ENCODE peak calls at places on chromosomes 7 and 10, in five cellular contexts. L is stomach, W is GM23338, G is HL-60, B is sigmoid colon. O is an unnamed sample.

GRCh38 chr10:33321516-33321915 is 13.0 kb downstream of the NRP1 start:
- DNase-seq in G (no peak), L (no peak), B (no peak), W (no peak), O (no peak)

GRCh38 chr7:93364806-93365205 is 132.6 kb downstream of the VPS50 start:
- DNase-seq in G (no peak), B (no peak), W (no peak), L (no peak), O (no peak)

GRCh38 chr10:127889605-127890195 is 3.0 kb downstream of the CLRN3 start:
- DNase-seq in G (peak; percentile 30), W (no peak), B (no peak), L (no peak), O (no peak)

GRCh38 chr10:80183436-80183835 is 21.9 kb downstream of the ANXA11 start:
- DNase-seq in B (no peak), L (no peak), G (no peak), W (no peak), O (no peak)

GRCh38 chr7:15504376-15504775 is 57.4 kb downstream of the AGMO start:
- DNase-seq in G (no peak), W (no peak), L (no peak), B (no peak), O (no peak)

GRCh38 chr7:90739731-90740130 is 143.6 kb downstream of the CDK14 start:
- DNase-seq in B (no peak), W (no peak), L (no peak), G (no peak), O (no peak)

GRCh38 chr7:33590902-33591301 is 314.4 kb upstream of the BMPER start:
- DNase-seq in W (no peak), L (no peak), B (no peak), G (no peak), O (no peak)

GRCh38 chr10:59748834-59749233 is 4.4 kb downstream of the MRLN start:
- DNase-seq in G (no peak), B (no peak), L (no peak), W (no peak), O (no peak)

GRCh38 chr7:130063036-130063435 is 7.3 kb upstream of the KLHDC10 start:
- DNase-seq in G (peak; percentile 57), L (peak; percentile 50), W (peak; percentile 92), B (no peak), O (no peak)

GRCh38 chr10:118674226-118674919 is 78.9 kb upstream of the PRLHR start:
- DNase-seq in W (no peak), B (no peak), G (no peak), L (no peak), O (no peak)

GRCh38 chr7:43647314-43647691 is 64.4 kb downstream of the STK17A start:
- DNase-seq in L (no peak), B (no peak), W (peak; percentile 83), G (no peak), O (no peak)

GRCh38 chr10:73073627-73074026 is 23.0 kb downstream of the P4HA1 start:
- DNase-seq in B (no peak), L (no peak), W (no peak), G (no peak), O (no peak)
- TF ChIP-seq CTCF in B (no peak), L (no peak), W (no peak), G (no peak), O (no peak)

DNA sequence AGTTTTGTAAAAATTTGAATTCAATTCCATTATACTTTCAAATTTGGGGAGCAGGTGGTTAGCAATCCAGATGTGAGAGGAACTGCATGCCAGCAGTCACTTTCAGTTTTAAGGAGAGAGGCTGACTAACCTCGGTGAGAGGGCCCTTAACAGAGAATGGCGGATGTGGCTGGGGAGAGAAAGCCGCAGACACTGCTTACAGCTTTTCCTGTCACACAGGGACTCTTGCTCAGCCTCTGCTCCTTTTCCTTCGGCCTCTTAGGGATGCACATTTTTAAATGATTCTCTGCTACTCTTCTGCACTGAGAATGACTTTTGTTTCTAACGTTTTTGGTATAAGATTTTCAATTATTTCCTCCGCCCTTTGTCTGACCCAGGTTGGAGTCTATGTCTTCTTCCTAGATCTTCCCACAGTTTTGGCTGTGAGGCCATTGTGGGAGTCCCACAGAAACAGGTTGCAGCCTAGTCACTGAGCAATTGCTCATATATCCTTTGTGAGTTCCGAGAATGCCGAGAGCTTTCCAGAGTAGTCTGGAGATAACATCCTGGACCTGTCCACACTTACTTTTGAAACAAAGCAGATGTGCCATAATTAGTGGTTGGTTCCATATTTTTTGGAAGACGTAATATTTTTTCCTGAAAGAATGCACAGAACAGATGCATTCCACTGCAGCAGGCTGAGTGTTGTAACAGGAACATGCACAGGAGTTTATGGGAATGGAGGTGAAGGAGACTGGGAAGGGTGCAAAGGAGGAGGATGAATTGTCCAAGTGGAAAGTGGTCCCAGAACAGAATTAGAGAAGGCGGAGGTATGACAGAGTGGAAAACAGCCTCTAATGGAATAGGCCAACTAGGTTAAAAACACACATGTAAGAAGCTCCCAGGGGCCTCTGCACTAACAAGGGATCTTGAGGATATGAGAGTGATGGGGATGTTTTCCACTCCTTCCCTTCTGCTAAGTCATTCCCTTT is 168.0 kb upstream of the ZNF32 start:
- DNase-seq in B (peak; percentile 76), W (no peak), G (peak; percentile 60), L (peak; percentile 47), O (no peak)
- TF ChIP-seq POLR2AphosphoS5 in B (peak; percentile 50), W (no peak), G (no peak), L (peak; percentile 52), O (no peak)

GRCh38 chr10:50367732-50368131 is 116.4 kb upstream of the ASAH2 start:
- DNase-seq in B (no peak), L (no peak), G (peak; percentile 16), W (peak; percentile 78), O (no peak)
- TF ChIP-seq CTCF in B (no peak), L (no peak), G (peak; percentile 1), W (peak; percentile 71), O (peak; percentile 65)

DNA sequence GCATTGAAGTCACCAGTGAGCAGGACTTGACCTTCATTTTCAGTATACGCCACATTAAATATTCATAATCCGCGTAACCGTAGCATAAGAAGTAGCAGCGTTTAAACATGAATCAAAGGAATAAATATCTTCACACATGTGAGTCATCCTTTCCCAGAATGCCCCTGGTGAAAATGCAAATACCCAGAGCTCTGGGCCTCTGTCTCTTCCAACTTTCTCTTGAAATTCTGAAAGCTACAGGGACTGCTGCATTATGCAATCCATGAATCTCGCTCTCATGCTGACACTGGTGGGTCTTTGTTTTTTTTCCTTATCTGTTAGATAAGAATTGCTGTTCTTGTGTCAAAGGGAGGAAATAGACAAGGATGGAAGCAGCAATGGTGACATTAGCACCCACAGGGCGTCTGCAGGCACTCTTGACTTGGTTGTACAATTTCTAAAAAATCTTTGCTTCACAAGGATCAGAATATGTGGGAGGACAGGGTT is 390.5 kb downstream of the KCNMA1 start:
- DNase-seq in L (no peak), B (no peak), W (no peak), G (no peak), O (no peak)
- TF ChIP-seq POLR2AphosphoS5 in L (peak; percentile 27), B (peak; percentile 9), W (no peak), G (no peak), O (no peak)

DNA sequence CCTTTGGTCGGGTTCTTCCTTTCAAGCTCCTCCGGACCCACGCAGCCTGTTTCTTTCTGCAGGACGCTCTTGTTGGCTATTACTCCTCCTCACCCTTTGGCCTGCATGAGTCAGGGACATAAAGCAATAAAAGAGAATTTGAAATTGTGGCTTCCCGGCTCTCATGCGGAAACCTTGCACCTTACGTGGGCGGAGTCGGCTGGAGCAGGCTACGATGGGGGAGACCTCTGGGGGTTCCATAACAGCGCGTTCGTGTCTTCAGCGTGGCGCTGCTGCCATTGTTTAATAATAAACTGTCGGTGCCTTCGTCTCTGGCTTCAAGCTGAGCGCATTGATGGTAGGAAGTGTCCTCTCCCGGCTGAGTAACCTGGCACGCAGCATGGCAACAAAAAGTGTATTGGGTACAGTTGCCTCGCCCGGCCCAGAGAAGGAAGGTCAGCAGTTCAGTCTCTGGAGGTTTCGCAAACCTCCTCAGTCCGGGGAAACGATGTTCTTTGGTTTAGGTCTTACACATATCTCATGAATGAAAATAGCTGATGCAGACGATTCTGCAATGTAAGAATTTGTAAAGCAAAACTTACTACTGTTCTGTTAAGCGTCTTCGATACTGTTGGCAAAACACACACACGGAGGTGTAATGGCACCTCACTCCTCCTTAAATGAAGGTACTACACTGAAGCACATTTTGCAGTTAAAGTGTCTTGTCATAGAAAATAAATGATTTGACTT is 623 bp upstream of the CCDC186 start:
- DNase-seq in L (peak; percentile 64), W (peak; percentile 45), B (peak; percentile 78), G (peak; percentile 74), O (no peak)
- TF ChIP-seq CTCF in L (no peak), W (no peak), B (no peak), G (no peak), O (no peak)

GRCh38 chr10:73965890-73966768 is 31.8 kb upstream of the VCL start:
- DNase-seq in L (peak; percentile 57), B (peak; percentile 97), G (peak; percentile 12), W (peak; percentile 98), O (peak; percentile 97)
- TF ChIP-seq POLR2AphosphoS5 in L (peak; percentile 87), B (peak; percentile 72), G (no peak), W (peak; percentile 70), O (peak; percentile 79)

GRCh38 chr7:16918288-16918895 is 36.6 kb upstream of the AGR3 start:
- DNase-seq in W (peak; percentile 66), L (peak; percentile 32), B (no peak), G (peak; percentile 17), O (peak; percentile 32)
- TF ChIP-seq CTCF in W (peak; percentile 60), L (peak; percentile 7), B (peak; percentile 50), G (peak; percentile 35), O (peak; percentile 81)

O was measured in Panc1.